ENCODE peak calls at places on chromosomes 1 and 21, in six cellular contexts. One of them, this sample, is unnamed.

GRCh38 chr1:61926597-61926996 is 184.3 kb downstream of the PATJ start:
- DNase-seq in head of caudate nucleus: no peak
- DNase-seq in A549: no peak
- DNase-seq in AG08395: no peak
- DNase-seq in WTC11: no peak
- DNase-seq in stimulated activated CD4-positive, alpha-beta T cell treated with anti-CD3 and anti-CD28 coated beads, Interleukin-4, amount 100 ng/mL, for 24 hours: no peak
- DNase-seq in this sample: no peak

GRCh38 chr1:54519709-54520108 is 28.3 kb upstream of the ACOT11 start:
- DNase-seq in WTC11: peak
- DNase-seq in head of caudate nucleus: no peak
- DNase-seq in AG08395: peak
- DNase-seq in A549: peak
- DNase-seq in stimulated activated CD4-positive, alpha-beta T cell treated with anti-CD3 and anti-CD28 coated beads, Interleukin-4, amount 100 ng/mL, for 24 hours: no peak
- DNase-seq in this sample: peak

GRCh38 chr1:115275216-115275615 is 62.8 kb downstream of the NGF start:
- DNase-seq in A549: no peak
- DNase-seq in AG08395: no peak
- DNase-seq in WTC11: no peak
- DNase-seq in stimulated activated CD4-positive, alpha-beta T cell treated with anti-CD3 and anti-CD28 coated beads, Interleukin-4, amount 100 ng/mL, for 24 hours: no peak
- DNase-seq in head of caudate nucleus: no peak
- DNase-seq in this sample: peak

GRCh38 chr1:164868990-164869389 is 310.0 kb downstream of the PBX1 start:
- DNase-seq in WTC11: no peak
- DNase-seq in AG08395: no peak
- DNase-seq in head of caudate nucleus: no peak
- DNase-seq in A549: no peak
- DNase-seq in stimulated activated CD4-positive, alpha-beta T cell treated with anti-CD3 and anti-CD28 coated beads, Interleukin-4, amount 100 ng/mL, for 24 hours: no peak
- DNase-seq in this sample: no peak

GRCh38 chr1:7322283-7322785 is 448.8 kb upstream of the VAMP3 start:
- DNase-seq in A549: no peak
- DNase-seq in WTC11: no peak
- DNase-seq in head of caudate nucleus: no peak
- DNase-seq in stimulated activated CD4-positive, alpha-beta T cell treated with anti-CD3 and anti-CD28 coated beads, Interleukin-4, amount 100 ng/mL, for 24 hours: no peak
- DNase-seq in AG08395: no peak
- DNase-seq in this sample: no peak

GRCh38 chr1:197928849-197929336 is 11.7 kb downstream of the LHX9 start:
- DNase-seq in WTC11: no peak
- DNase-seq in head of caudate nucleus: no peak
- DNase-seq in AG08395: no peak
- DNase-seq in A549: no peak
- DNase-seq in stimulated activated CD4-positive, alpha-beta T cell treated with anti-CD3 and anti-CD28 coated beads, Interleukin-4, amount 100 ng/mL, for 24 hours: no peak
- DNase-seq in this sample: peak

GRCh38 chr1:2861143-2861987 is 59.9 kb upstream of the TTC34 start:
- DNase-seq in WTC11: no peak
- DNase-seq in A549: no peak
- DNase-seq in stimulated activated CD4-positive, alpha-beta T cell treated with anti-CD3 and anti-CD28 coated beads, Interleukin-4, amount 100 ng/mL, for 24 hours: no peak
- DNase-seq in AG08395: no peak
- DNase-seq in head of caudate nucleus: no peak
- DNase-seq in this sample: no peak

GRCh38 chr1:169180167-169180566 is 73.7 kb downstream of the ATP1B1 start:
- DNase-seq in stimulated activated CD4-positive, alpha-beta T cell treated with anti-CD3 and anti-CD28 coated beads, Interleukin-4, amount 100 ng/mL, for 24 hours: no peak
- DNase-seq in AG08395: no peak
- DNase-seq in A549: no peak
- DNase-seq in head of caudate nucleus: no peak
- DNase-seq in WTC11: no peak
- DNase-seq in this sample: no peak

GRCh38 chr1:228140724-228141081 is 624 bp downstream of the GUK1 start:
- DNase-seq in stimulated activated CD4-positive, alpha-beta T cell treated with anti-CD3 and anti-CD28 coated beads, Interleukin-4, amount 100 ng/mL, for 24 hours: no peak
- DNase-seq in WTC11: no peak
- DNase-seq in head of caudate nucleus: no peak
- DNase-seq in A549: no peak
- DNase-seq in AG08395: no peak
- DNase-seq in this sample: no peak

GRCh38 chr1:165910764-165911421 is 83.5 kb downstream of the UCK2 start:
- DNase-seq in stimulated activated CD4-positive, alpha-beta T cell treated with anti-CD3 and anti-CD28 coated beads, Interleukin-4, amount 100 ng/mL, for 24 hours: no peak
- DNase-seq in WTC11: no peak
- DNase-seq in head of caudate nucleus: no peak
- DNase-seq in A549: no peak
- DNase-seq in AG08395: no peak
- DNase-seq in this sample: no peak

GRCh38 chr1:205319081-205320018 is 2.2 kb downstream of the NUAK2 start:
- DNase-seq in A549: no peak
- DNase-seq in head of caudate nucleus: no peak
- DNase-seq in WTC11: no peak
- DNase-seq in AG08395: no peak
- DNase-seq in stimulated activated CD4-positive, alpha-beta T cell treated with anti-CD3 and anti-CD28 coated beads, Interleukin-4, amount 100 ng/mL, for 24 hours: peak
- DNase-seq in this sample: no peak

GRCh38 chr21:17088500-17088899 is 424.3 kb upstream of the CXADR start:
- DNase-seq in stimulated activated CD4-positive, alpha-beta T cell treated with anti-CD3 and anti-CD28 coated beads, Interleukin-4, amount 100 ng/mL, for 24 hours: no peak
- DNase-seq in WTC11: no peak
- DNase-seq in AG08395: no peak
- DNase-seq in A549: no peak
- DNase-seq in head of caudate nucleus: no peak
- DNase-seq in this sample: no peak

GRCh38 chr1:154583691-154584212 is 16.2 kb downstream of the CHRNB2 start:
- DNase-seq in AG08395: no peak
- DNase-seq in A549: no peak
- DNase-seq in WTC11: no peak
- DNase-seq in stimulated activated CD4-positive, alpha-beta T cell treated with anti-CD3 and anti-CD28 coated beads, Interleukin-4, amount 100 ng/mL, for 24 hours: no peak
- DNase-seq in head of caudate nucleus: no peak
- DNase-seq in this sample: no peak

GRCh38 chr1:114330451-114330983 is 176.8 kb upstream of the SYT6 start:
- DNase-seq in A549: no peak
- DNase-seq in head of caudate nucleus: no peak
- DNase-seq in WTC11: no peak
- DNase-seq in AG08395: no peak
- DNase-seq in stimulated activated CD4-positive, alpha-beta T cell treated with anti-CD3 and anti-CD28 coated beads, Interleukin-4, amount 100 ng/mL, for 24 hours: no peak
- DNase-seq in this sample: no peak

GRCh38 chr1:86708923-86709322 is 4.5 kb downstream of the SH3GLB1 start:
- DNase-seq in head of caudate nucleus: no peak
- DNase-seq in AG08395: no peak
- DNase-seq in A549: no peak
- DNase-seq in stimulated activated CD4-positive, alpha-beta T cell treated with anti-CD3 and anti-CD28 coated beads, Interleukin-4, amount 100 ng/mL, for 24 hours: no peak
- DNase-seq in WTC11: no peak
- DNase-seq in this sample: no peak

GRCh38 chr1:86616871-86617270 is 70.0 kb downstream of the CLCA4 start:
- DNase-seq in WTC11: no peak
- DNase-seq in AG08395: no peak
- DNase-seq in head of caudate nucleus: no peak
- DNase-seq in stimulated activated CD4-positive, alpha-beta T cell treated with anti-CD3 and anti-CD28 coated beads, Interleukin-4, amount 100 ng/mL, for 24 hours: no peak
- DNase-seq in A549: no peak
- DNase-seq in this sample: no peak

GRCh38 chr1:208177656-208178055 is 66.5 kb downstream of the PLXNA2 start:
- DNase-seq in stimulated activated CD4-positive, alpha-beta T cell treated with anti-CD3 and anti-CD28 coated beads, Interleukin-4, amount 100 ng/mL, for 24 hours: no peak
- DNase-seq in AG08395: no peak
- DNase-seq in A549: no peak
- DNase-seq in WTC11: peak
- DNase-seq in head of caudate nucleus: no peak
- DNase-seq in this sample: no peak

GRCh38 chr1:228224198-228225164 is 16.6 kb downstream of the OBSCN start:
- DNase-seq in head of caudate nucleus: no peak
- DNase-seq in WTC11: no peak
- DNase-seq in stimulated activated CD4-positive, alpha-beta T cell treated with anti-CD3 and anti-CD28 coated beads, Interleukin-4, amount 100 ng/mL, for 24 hours: no peak
- DNase-seq in AG08395: no peak
- DNase-seq in A549: no peak
- DNase-seq in this sample: no peak

This sample was measured in H7.